ENCODE peak calls at places on chromosomes 7 and 10, in four cellular contexts. U, S, L and Q are unnamed samples.

GRCh38 chr10:13560597-13560996 is 26.2 kb upstream of the PRPF18 start:
- DNase-seq in U (peak; percentile 30), S (no peak), L (no peak), Q (no peak)

GRCh38 chr10:62527019-62527827 is 153.1 kb downstream of the ZNF365 start:
- DNase-seq in U (no peak), S (no peak), L (peak; percentile 89), Q (peak; percentile 88)

GRCh38 chr10:48497965-48498770 is 106.7 kb downstream of the ARHGAP22 start:
- DNase-seq in U (no peak), S (no peak), L (no peak), Q (no peak)

GRCh38 chr10:22992075-22992474 is 64.2 kb downstream of the ARMC3 start:
- DNase-seq in U (no peak), S (no peak), L (no peak), Q (no peak)

GRCh38 chr10:47299989-47300931 is at the start of gene GDF10:
- DNase-seq in U (no peak), S (no peak), L (no peak), Q (no peak)

GRCh38 chr7:18364403-18364795 is 131.2 kb upstream of the HDAC9 start:
- DNase-seq in U (no peak), S (no peak), L (no peak), Q (no peak)

GRCh38 chr7:17530741-17531417 is 232.4 kb downstream of the AHR start:
- DNase-seq in U (peak; percentile 39), S (peak; percentile 26), L (no peak), Q (no peak)

GRCh38 chr10:19579841-19580240 is 236.4 kb upstream of the PLXDC2 start:
- DNase-seq in U (no peak), S (no peak), L (no peak), Q (no peak)

GRCh38 chr7:35482231-35482630 is 212.7 kb downstream of the HERPUD2 start:
- DNase-seq in U (no peak), S (no peak), L (no peak), Q (no peak)

GRCh38 chr10:80988755-80989154 is 451.1 kb downstream of the SH2D4B start:
- DNase-seq in U (no peak), S (no peak), L (no peak), Q (no peak)

GRCh38 chr7:123675092-123675473 is 19.4 kb downstream of the LMOD2 start:
- DNase-seq in U (peak; percentile 32), S (no peak), L (no peak), Q (no peak)

GRCh38 chr7:69334706-69335105 is 263.6 kb upstream of the AUTS2 start:
- DNase-seq in U (no peak), S (no peak), L (no peak), Q (no peak)

GRCh38 chr7:83301416-83301815 is 138.7 kb upstream of the PCLO start:
- DNase-seq in U (peak; percentile 39), S (no peak), L (no peak), Q (no peak)

GRCh38 chr10:79153753-79154152 is 85.0 kb downstream of the ZMIZ1 start:
- DNase-seq in U (no peak), S (no peak), L (no peak), Q (no peak)

GRCh38 chr7:150966002-150966401 is 12.1 kb downstream of the KCNH2 start:
- DNase-seq in U (no peak), S (no peak), L (peak; percentile 20), Q (no peak)

GRCh38 chr7:138538518-138538917 is 78.5 kb downstream of the TRIM24 start:
- DNase-seq in U (peak; percentile 36), S (no peak), L (no peak), Q (no peak)

GRCh38 chr7:3573151-3573550 is 272.1 kb downstream of the SDK1 start:
- DNase-seq in U (no peak), S (no peak), L (no peak), Q (no peak)

GRCh38 chr10:72709041-72709440 is 17.1 kb downstream of the MCU start:
- DNase-seq in U (peak; percentile 48), S (no peak), L (no peak), Q (no peak)

GRCh38 chr10:79397575-79398303 is 47.7 kb downstream of the ZCCHC24 start:
- DNase-seq in U (peak; percentile 73), S (no peak), L (no peak), Q (no peak)

GRCh38 chr10:132226586-132227405 is 40.0 kb downstream of the DPYSL4 start:
- DNase-seq in U (no peak), S (no peak), L (no peak), Q (no peak)

GRCh38 chr7:134546903-134547737 is 1.8 kb upstream of the AKR1B15 start:
- DNase-seq in U (peak; percentile 74), S (peak; percentile 56), L (peak; percentile 59), Q (peak; percentile 53)

GRCh38 chr10:20688797-20689544 is 208.1 kb downstream of the NEBL start:
- DNase-seq in U (no peak), S (no peak), L (no peak), Q (no peak)

GRCh38 chr7:154794147-154794780 is 208.7 kb downstream of the PAXIP1 start:
- DNase-seq in U (no peak), S (no peak), L (no peak), Q (no peak)

GRCh38 chr10:96829029-96829773 is 2.9 kb upstream of the LCOR start:
- DNase-seq in U (no peak), S (no peak), L (no peak), Q (no peak)

GRCh38 chr10:30553625-30554442 is 75.7 kb downstream of the LYZL2 start:
- DNase-seq in U (peak; percentile 70), S (no peak), L (no peak), Q (no peak)

GRCh38 chr10:116281780-116282179 is 8.8 kb upstream of the GFRA1 start:
- DNase-seq in U (no peak), S (no peak), L (no peak), Q (no peak)

GRCh38 chr7:43196379-43196778 is 83.9 kb downstream of the HECW1 start:
- DNase-seq in U (no peak), S (no peak), L (no peak), Q (no peak)

GRCh38 chr10:30510184-30510931 is 76.4 kb downstream of the MAP3K8 start:
- DNase-seq in U (peak; percentile 61), S (no peak), L (no peak), Q (no peak)

GRCh38 chr10:26566525-26567348 is 128.6 kb downstream of the APBB1IP start:
- DNase-seq in U (no peak), S (no peak), L (no peak), Q (no peak)

GRCh38 chr10:101563497-101564040 is 24.5 kb downstream of the POLL start:
- DNase-seq in U (no peak), S (no peak), L (no peak), Q (peak; percentile 2)

GRCh38 chr7:111071556-111071955 is 19.4 kb upstream of the LRRN3 start:
- DNase-seq in U (no peak), S (no peak), L (no peak), Q (no peak)

DNA sequence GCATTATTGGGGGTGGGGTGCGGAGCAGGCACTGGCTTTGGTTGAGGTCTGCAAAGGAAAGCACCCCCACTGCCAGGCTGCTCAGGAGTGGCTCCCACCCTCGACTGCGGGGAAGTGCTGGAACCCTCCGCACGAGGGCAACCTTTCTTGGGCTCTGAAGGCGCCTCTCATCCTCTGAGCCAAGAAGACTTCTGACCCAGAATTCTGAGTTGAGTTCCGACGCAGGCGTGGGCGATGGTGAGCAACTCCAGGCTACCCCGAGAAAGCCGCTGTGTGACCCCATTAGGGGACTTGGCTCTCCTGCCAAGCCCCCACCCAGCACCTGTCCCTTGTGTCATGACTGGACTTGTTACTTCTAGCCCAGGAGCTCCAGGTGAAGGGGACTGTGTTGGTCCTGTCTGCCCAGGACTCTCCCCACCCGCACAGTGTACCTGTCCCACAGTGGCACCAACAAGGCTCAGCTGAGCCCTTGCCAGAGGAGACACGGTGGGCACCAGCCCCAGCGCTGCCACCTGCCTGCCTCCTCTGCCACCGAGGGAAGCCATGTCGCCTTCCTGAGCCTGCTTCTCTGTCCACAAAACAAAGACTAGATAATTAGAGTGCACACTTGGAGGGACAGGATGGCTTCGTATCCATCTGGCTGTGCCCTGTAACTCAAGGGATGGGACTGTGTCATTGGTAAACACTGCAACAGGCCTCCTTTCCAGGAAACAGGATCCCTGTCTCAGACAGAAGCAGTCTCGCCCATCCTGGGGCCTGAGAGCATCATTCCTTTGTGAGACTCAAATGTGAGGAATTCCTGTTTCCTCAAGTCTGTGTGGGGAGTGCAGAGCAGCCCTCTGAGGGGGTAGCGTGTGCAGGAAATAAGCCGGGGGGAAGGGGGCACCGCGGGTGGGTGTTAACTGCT is 128.8 kb downstream of the LHPP start:
- DNase-seq in U (no peak), S (no peak), L (no peak), Q (no peak)
- TF ChIP-seq CTCF in U (no peak), S (no peak), L (no peak), Q (no peak)

GRCh38 chr7:55019691-55020480 is 1.1 kb downstream of the EGFR start:
- DNase-seq in U (no peak), S (no peak), L (no peak), Q (no peak)

GRCh38 chr7:55017841-55018240 is 976 bp upstream of the EGFR start:
- DNase-seq in U (no peak), S (no peak), L (no peak), Q (no peak)

GRCh38 chr7:55018361-55019328 is at the start of gene EGFR:
- DNase-seq in U (peak; percentile 81), S (peak; percentile 40), L (no peak), Q (no peak)

GRCh38 chr7:55020481-55020871 is 1.7 kb downstream of the EGFR start:
- DNase-seq in U (peak; percentile 62), S (no peak), L (no peak), Q (no peak)

DNA sequence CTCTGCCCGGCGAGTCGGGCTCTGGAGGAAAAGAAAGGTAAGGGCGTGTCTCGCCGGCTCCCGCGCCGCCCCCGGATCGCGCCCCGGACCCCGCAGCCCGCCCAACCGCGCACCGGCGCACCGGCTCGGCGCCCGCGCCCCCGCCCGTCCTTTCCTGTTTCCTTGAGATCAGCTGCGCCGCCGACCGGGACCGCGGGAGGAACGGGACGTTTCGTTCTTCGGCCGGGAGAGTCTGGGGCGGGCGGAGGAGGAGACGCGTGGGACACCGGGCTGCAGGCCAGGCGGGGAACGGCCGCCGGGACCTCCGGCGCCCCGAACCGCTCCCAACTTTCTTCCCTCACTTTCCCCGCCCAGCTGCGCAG is 493 bp downstream of the EGFR start:
- DNase-seq in U (peak; percentile 42), S (no peak), L (no peak), Q (no peak)
- H3K36me3 ChIP-seq in U (peaks cover 5% of the 10 kb centered on the region), S (peaks cover 2% of the 10 kb centered on the region), L (no peaks in the 10 kb centered on the region), Q (no peaks in the 10 kb centered on the region)

DNA sequence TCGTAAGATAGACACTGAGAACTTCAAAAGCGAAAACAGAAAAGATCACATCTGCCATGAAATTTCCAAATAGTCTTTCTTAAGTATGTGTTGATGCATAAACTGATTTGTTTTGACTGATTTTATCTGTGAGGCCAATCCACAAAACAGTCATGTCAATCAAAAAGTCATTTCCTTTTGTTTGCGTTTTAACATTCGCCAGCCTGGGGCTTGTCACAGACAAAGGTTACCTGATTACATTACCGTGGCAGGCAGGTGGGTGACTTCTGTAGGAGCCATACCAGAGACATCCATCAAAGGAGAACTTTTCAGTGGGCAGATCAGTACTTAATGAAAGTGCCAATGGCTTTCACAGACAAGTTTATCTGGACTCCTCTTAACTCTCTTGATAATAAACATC is 45.5 kb upstream of the BET1 start:
- DNase-seq in U (no peak), S (no peak), L (peak; percentile 64), Q (no peak)
- H4K20me1 ChIP-seq in U (no peaks in the 10 kb centered on the region), S (no peaks in the 10 kb centered on the region), L (no peaks in the 10 kb centered on the region), Q (no peaks in the 10 kb centered on the region)

DNA sequence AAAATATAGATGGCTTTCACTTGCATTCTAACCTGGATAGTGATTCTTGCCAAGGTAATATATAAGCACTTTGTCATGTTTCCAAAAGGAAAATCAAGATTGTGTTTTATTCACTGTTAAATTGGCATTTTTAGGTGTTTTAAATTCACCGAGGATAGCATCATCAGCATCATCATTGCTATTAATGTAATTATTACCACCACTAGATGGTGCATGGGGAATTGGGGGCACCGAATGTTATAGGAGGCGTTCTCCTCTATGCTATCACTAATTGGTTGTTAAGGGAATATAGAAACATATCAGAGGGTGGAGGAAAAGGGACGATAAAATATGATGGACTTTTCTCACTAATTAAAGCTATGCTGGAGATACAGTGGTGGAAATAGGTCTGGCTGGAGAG is 95.5 kb downstream of the CELF2 start:
- DNase-seq in U (no peak), S (no peak), L (peak; percentile 38), Q (peak; percentile 25)
- TF ChIP-seq CTCF in U (peak; percentile 14), S (no peak), L (peak; percentile 83), Q (peak; percentile 66)